ENCODE peak calls at places on chromosome 9, in eight cellular contexts. One of them, this sample, is unnamed.

GRCh38 chr9:117412841-117413240 is 2.0 kb downstream of the ASTN2 start:
- DNase-seq in thoracic aorta: no peak
- DNase-seq in heart left ventricle: no peak
- DNase-seq in colonic mucosa: no peak
- DNase-seq in progenitor cell of endocrine pancreas: no peak
- DNase-seq in epithelial cell of esophagus: no peak
- DNase-seq in nephron progenitor cell: peak
- DNase-seq in fibroblast of lung: no peak
- DNase-seq in this sample: no peak

GRCh38 chr9:124110307-124110915 is 98.8 kb downstream of the LHX2 start:
- DNase-seq in thoracic aorta: peak
- DNase-seq in heart left ventricle: peak
- DNase-seq in colonic mucosa: peak
- DNase-seq in progenitor cell of endocrine pancreas: peak
- DNase-seq in epithelial cell of esophagus: peak
- DNase-seq in nephron progenitor cell: peak
- DNase-seq in fibroblast of lung: peak
- DNase-seq in this sample: no peak

GRCh38 chr9:34701023-34701768 is 8.7 kb downstream of the CCL21 start:
- DNase-seq in thoracic aorta: peak
- DNase-seq in heart left ventricle: peak
- DNase-seq in colonic mucosa: peak
- DNase-seq in progenitor cell of endocrine pancreas: peak
- DNase-seq in epithelial cell of esophagus: peak
- DNase-seq in nephron progenitor cell: peak
- DNase-seq in fibroblast of lung: peak
- DNase-seq in this sample: peak

GRCh38 chr9:23825143-23825531 is 903 bp downstream of the ELAVL2 start:
- DNase-seq in thoracic aorta: no peak
- DNase-seq in heart left ventricle: no peak
- DNase-seq in colonic mucosa: no peak
- DNase-seq in progenitor cell of endocrine pancreas: no peak
- DNase-seq in epithelial cell of esophagus: no peak
- DNase-seq in nephron progenitor cell: no peak
- DNase-seq in fibroblast of lung: no peak
- DNase-seq in this sample: no peak

GRCh38 chr9:78707481-78707977 is 410.6 kb downstream of the PSAT1 start:
- DNase-seq in thoracic aorta: no peak
- DNase-seq in heart left ventricle: no peak
- DNase-seq in colonic mucosa: no peak
- DNase-seq in progenitor cell of endocrine pancreas: no peak
- DNase-seq in epithelial cell of esophagus: no peak
- DNase-seq in nephron progenitor cell: no peak
- DNase-seq in fibroblast of lung: peak
- DNase-seq in this sample: no peak

GRCh38 chr9:112378441-112379176 is 1.3 kb upstream of the HSDL2 start:
- DNase-seq in thoracic aorta: no peak
- DNase-seq in heart left ventricle: no peak
- DNase-seq in colonic mucosa: peak
- DNase-seq in progenitor cell of endocrine pancreas: no peak
- DNase-seq in epithelial cell of esophagus: peak
- DNase-seq in nephron progenitor cell: no peak
- DNase-seq in fibroblast of lung: no peak
- DNase-seq in this sample: peak

GRCh38 chr9:72476617-72477375 is 44.6 kb upstream of the TMC1 start:
- DNase-seq in thoracic aorta: no peak
- DNase-seq in heart left ventricle: no peak
- DNase-seq in colonic mucosa: peak
- DNase-seq in progenitor cell of endocrine pancreas: no peak
- DNase-seq in epithelial cell of esophagus: peak
- DNase-seq in nephron progenitor cell: no peak
- DNase-seq in fibroblast of lung: peak
- DNase-seq in this sample: no peak

GRCh38 chr9:32644698-32645097 is 9.2 kb upstream of the TAF1L start:
- DNase-seq in thoracic aorta: no peak
- DNase-seq in heart left ventricle: no peak
- DNase-seq in colonic mucosa: no peak
- DNase-seq in progenitor cell of endocrine pancreas: no peak
- DNase-seq in epithelial cell of esophagus: peak
- DNase-seq in nephron progenitor cell: no peak
- DNase-seq in fibroblast of lung: no peak
- DNase-seq in this sample: no peak

GRCh38 chr9:76221423-76221822 is 172.8 kb downstream of the RFK start:
- DNase-seq in thoracic aorta: no peak
- DNase-seq in heart left ventricle: no peak
- DNase-seq in colonic mucosa: no peak
- DNase-seq in progenitor cell of endocrine pancreas: no peak
- DNase-seq in epithelial cell of esophagus: peak
- DNase-seq in nephron progenitor cell: no peak
- DNase-seq in fibroblast of lung: no peak
- DNase-seq in this sample: no peak

GRCh38 chr9:117546894-117547293 is 132.0 kb upstream of the ASTN2 start:
- DNase-seq in thoracic aorta: no peak
- DNase-seq in heart left ventricle: no peak
- DNase-seq in colonic mucosa: peak
- DNase-seq in progenitor cell of endocrine pancreas: no peak
- DNase-seq in epithelial cell of esophagus: peak
- DNase-seq in nephron progenitor cell: no peak
- DNase-seq in fibroblast of lung: no peak
- DNase-seq in this sample: no peak

GRCh38 chr9:34612788-34613390 is 992 bp upstream of the RPP25L start:
- DNase-seq in thoracic aorta: no peak
- DNase-seq in heart left ventricle: peak
- DNase-seq in colonic mucosa: peak
- DNase-seq in progenitor cell of endocrine pancreas: peak
- DNase-seq in epithelial cell of esophagus: peak
- DNase-seq in nephron progenitor cell: peak
- DNase-seq in fibroblast of lung: peak
- DNase-seq in this sample: no peak

GRCh38 chr9:134165357-134166315 is 1.3 kb upstream of the RNU6ATAC start:
- DNase-seq in thoracic aorta: no peak
- DNase-seq in heart left ventricle: peak
- DNase-seq in colonic mucosa: no peak
- DNase-seq in progenitor cell of endocrine pancreas: no peak
- DNase-seq in epithelial cell of esophagus: peak
- DNase-seq in nephron progenitor cell: no peak
- DNase-seq in fibroblast of lung: peak
- DNase-seq in this sample: no peak

GRCh38 chr9:89519393-89519805 is 21.5 kb upstream of the SEMA4D start:
- DNase-seq in thoracic aorta: no peak
- DNase-seq in heart left ventricle: peak
- DNase-seq in colonic mucosa: no peak
- DNase-seq in progenitor cell of endocrine pancreas: no peak
- DNase-seq in epithelial cell of esophagus: peak
- DNase-seq in nephron progenitor cell: no peak
- DNase-seq in fibroblast of lung: no peak
- DNase-seq in this sample: no peak

GRCh38 chr9:74642376-74642775 is 145.2 kb downstream of the RORB start:
- DNase-seq in thoracic aorta: no peak
- DNase-seq in heart left ventricle: no peak
- DNase-seq in colonic mucosa: no peak
- DNase-seq in progenitor cell of endocrine pancreas: no peak
- DNase-seq in epithelial cell of esophagus: no peak
- DNase-seq in nephron progenitor cell: no peak
- DNase-seq in fibroblast of lung: no peak
- DNase-seq in this sample: no peak

GRCh38 chr9:33856247-33856646 is 39.3 kb downstream of the UBE2R2 start:
- DNase-seq in thoracic aorta: no peak
- DNase-seq in heart left ventricle: no peak
- DNase-seq in colonic mucosa: no peak
- DNase-seq in progenitor cell of endocrine pancreas: no peak
- DNase-seq in epithelial cell of esophagus: no peak
- DNase-seq in nephron progenitor cell: no peak
- DNase-seq in fibroblast of lung: no peak
- DNase-seq in this sample: no peak

GRCh38 chr9:134564431-134565170 is 77.0 kb upstream of the COL5A1 start:
- DNase-seq in thoracic aorta: no peak
- DNase-seq in heart left ventricle: no peak
- DNase-seq in colonic mucosa: peak
- DNase-seq in progenitor cell of endocrine pancreas: no peak
- DNase-seq in epithelial cell of esophagus: no peak
- DNase-seq in nephron progenitor cell: no peak
- DNase-seq in fibroblast of lung: peak
- DNase-seq in this sample: no peak

GRCh38 chr9:9469271-9469670 is 1143.5 kb downstream of the PTPRD start:
- DNase-seq in thoracic aorta: no peak
- DNase-seq in heart left ventricle: no peak
- DNase-seq in colonic mucosa: no peak
- DNase-seq in progenitor cell of endocrine pancreas: no peak
- DNase-seq in epithelial cell of esophagus: no peak
- DNase-seq in nephron progenitor cell: no peak
- DNase-seq in fibroblast of lung: no peak
- DNase-seq in this sample: no peak

DNA sequence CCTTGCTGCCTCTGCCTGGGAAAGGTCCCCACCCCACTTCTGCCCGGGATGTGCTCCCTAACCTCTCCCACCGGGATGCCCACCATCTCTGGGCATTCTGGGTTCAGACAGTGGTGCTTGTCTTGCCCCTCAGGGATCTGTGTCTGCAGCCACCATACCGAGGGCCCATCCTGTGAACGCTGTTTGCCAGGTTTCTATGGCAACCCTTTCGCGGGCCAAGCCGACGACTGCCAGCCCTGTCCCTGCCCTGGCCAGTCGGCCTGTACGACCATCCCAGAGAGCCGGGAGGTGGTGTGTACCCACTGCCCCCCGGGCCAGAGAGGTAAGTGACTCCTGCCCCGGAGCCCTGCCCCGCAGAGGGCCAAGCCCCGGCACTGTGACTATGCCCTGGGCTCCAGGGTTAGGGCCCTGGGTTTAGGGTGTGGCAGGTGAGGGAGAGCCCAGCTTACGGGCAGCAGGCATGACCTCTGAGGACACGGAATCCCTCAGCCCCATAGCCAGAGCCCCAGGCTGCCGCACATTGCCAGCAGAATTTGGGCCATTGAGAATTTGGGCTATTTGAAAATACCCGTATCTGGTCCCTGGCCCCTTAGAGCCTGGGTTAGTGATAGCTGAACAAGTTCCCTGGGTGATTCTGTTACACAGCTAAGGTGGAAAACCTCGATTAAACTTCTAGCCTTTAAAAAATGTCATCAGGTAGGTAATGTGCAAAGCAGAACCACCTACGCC is 35.3 kb upstream of the AIF1L start:
- DNase-seq in thoracic aorta: no peak
- DNase-seq in heart left ventricle: no peak
- DNase-seq in colonic mucosa: no peak
- DNase-seq in progenitor cell of endocrine pancreas: no peak
- DNase-seq in epithelial cell of esophagus: no peak
- DNase-seq in nephron progenitor cell: no peak
- DNase-seq in fibroblast of lung: no peak
- DNase-seq in this sample: no peak
- TF ChIP-seq CTCF in thoracic aorta: no peak
- TF ChIP-seq CTCF in heart left ventricle: no peak
- TF ChIP-seq CTCF in colonic mucosa: no peak
- TF ChIP-seq CTCF in progenitor cell of endocrine pancreas: no peak
- TF ChIP-seq CTCF in epithelial cell of esophagus: no peak
- TF ChIP-seq CTCF in nephron progenitor cell: no peak
- TF ChIP-seq CTCF in fibroblast of lung: no peak
- TF ChIP-seq CTCF in this sample: no peak

DNA sequence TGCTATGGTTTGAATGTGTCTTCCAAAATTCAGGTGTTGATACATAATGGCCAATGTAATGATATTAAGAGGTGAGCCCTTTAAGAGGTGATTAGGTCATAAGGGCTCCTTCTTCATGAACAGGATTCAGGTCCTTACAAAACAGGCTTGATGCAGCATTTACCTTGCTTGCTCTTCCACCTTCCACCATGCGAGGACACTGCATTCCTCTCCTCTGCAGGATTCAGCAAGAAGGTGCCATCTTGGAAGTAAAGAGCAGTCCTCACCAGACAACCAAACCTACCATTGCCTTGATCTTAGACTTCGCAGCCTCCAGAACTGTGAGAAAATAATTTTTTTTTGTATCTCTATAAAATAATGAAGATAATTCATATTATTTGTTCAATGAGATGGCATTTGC is 314.0 kb upstream of the SMARCA2 start:
- DNase-seq in thoracic aorta: no peak
- DNase-seq in heart left ventricle: no peak
- DNase-seq in colonic mucosa: no peak
- DNase-seq in progenitor cell of endocrine pancreas: no peak
- DNase-seq in epithelial cell of esophagus: peak
- DNase-seq in nephron progenitor cell: no peak
- DNase-seq in fibroblast of lung: no peak
- DNase-seq in this sample: no peak
- TF ChIP-seq CTCF in thoracic aorta: no peak
- TF ChIP-seq CTCF in heart left ventricle: no peak
- TF ChIP-seq CTCF in colonic mucosa: no peak
- TF ChIP-seq CTCF in progenitor cell of endocrine pancreas: no peak
- TF ChIP-seq CTCF in epithelial cell of esophagus: peak
- TF ChIP-seq CTCF in nephron progenitor cell: no peak
- TF ChIP-seq CTCF in fibroblast of lung: no peak
- TF ChIP-seq CTCF in this sample: no peak

GRCh38 chr9:88076286-88077070 is 61.8 kb downstream of the SPATA31C2 start:
- DNase-seq in thoracic aorta: peak
- DNase-seq in heart left ventricle: peak
- DNase-seq in colonic mucosa: peak
- DNase-seq in progenitor cell of endocrine pancreas: peak
- DNase-seq in epithelial cell of esophagus: peak
- DNase-seq in nephron progenitor cell: peak
- DNase-seq in fibroblast of lung: peak
- DNase-seq in this sample: no peak
- TF ChIP-seq CTCF in thoracic aorta: peak
- TF ChIP-seq CTCF in heart left ventricle: peak
- TF ChIP-seq CTCF in colonic mucosa: peak
- TF ChIP-seq CTCF in progenitor cell of endocrine pancreas: peak
- TF ChIP-seq CTCF in epithelial cell of esophagus: peak
- TF ChIP-seq CTCF in nephron progenitor cell: no peak
- TF ChIP-seq CTCF in fibroblast of lung: peak
- TF ChIP-seq CTCF in this sample: peak

GRCh38 chr9:3863114-3863528 is 337.3 kb upstream of the RFX3 start:
- DNase-seq in thoracic aorta: no peak
- DNase-seq in heart left ventricle: no peak
- DNase-seq in colonic mucosa: no peak
- DNase-seq in progenitor cell of endocrine pancreas: no peak
- DNase-seq in epithelial cell of esophagus: peak
- DNase-seq in nephron progenitor cell: no peak
- DNase-seq in fibroblast of lung: peak
- DNase-seq in this sample: no peak

GRCh38 chr9:3863686-3864085 is 337.9 kb upstream of the RFX3 start:
- DNase-seq in thoracic aorta: no peak
- DNase-seq in heart left ventricle: no peak
- DNase-seq in colonic mucosa: no peak
- DNase-seq in progenitor cell of endocrine pancreas: no peak
- DNase-seq in epithelial cell of esophagus: no peak
- DNase-seq in nephron progenitor cell: no peak
- DNase-seq in fibroblast of lung: peak
- DNase-seq in this sample: no peak

GRCh38 chr9:3865373-3865772 is 339.6 kb upstream of the RFX3 start:
- DNase-seq in thoracic aorta: no peak
- DNase-seq in heart left ventricle: no peak
- DNase-seq in colonic mucosa: no peak
- DNase-seq in progenitor cell of endocrine pancreas: no peak
- DNase-seq in epithelial cell of esophagus: peak
- DNase-seq in nephron progenitor cell: no peak
- DNase-seq in fibroblast of lung: peak
- DNase-seq in this sample: no peak

GRCh38 chr9:3868466-3868865 is 342.7 kb upstream of the RFX3 start:
- DNase-seq in thoracic aorta: no peak
- DNase-seq in heart left ventricle: no peak
- DNase-seq in colonic mucosa: no peak
- DNase-seq in progenitor cell of endocrine pancreas: no peak
- DNase-seq in epithelial cell of esophagus: no peak
- DNase-seq in nephron progenitor cell: no peak
- DNase-seq in fibroblast of lung: no peak
- DNase-seq in this sample: no peak

GRCh38 chr9:3868012-3868411 is 342.2 kb upstream of the RFX3 start:
- DNase-seq in thoracic aorta: no peak
- DNase-seq in heart left ventricle: no peak
- DNase-seq in colonic mucosa: no peak
- DNase-seq in progenitor cell of endocrine pancreas: no peak
- DNase-seq in epithelial cell of esophagus: peak
- DNase-seq in nephron progenitor cell: no peak
- DNase-seq in fibroblast of lung: no peak
- DNase-seq in this sample: no peak
- TF ChIP-seq CTCF in thoracic aorta: no peak
- TF ChIP-seq CTCF in heart left ventricle: no peak
- TF ChIP-seq CTCF in colonic mucosa: no peak
- TF ChIP-seq CTCF in progenitor cell of endocrine pancreas: no peak
- TF ChIP-seq CTCF in epithelial cell of esophagus: no peak
- TF ChIP-seq CTCF in nephron progenitor cell: no peak
- TF ChIP-seq CTCF in fibroblast of lung: no peak
- TF ChIP-seq CTCF in this sample: no peak

This sample was measured in osteocyte.